ENCODE peak calls at places on chromosomes 13 and 19, in five cellular contexts. One of them, this sample, is unnamed.

GRCh38 chr13:98351636-98352035 is 174.6 kb upstream of the RNF113B start:
- DNase-seq in activated T-cell treated with anti-CD3 and anti-CD28 coated beads, Interleukin-2, amount 50 U/mL, for 72 hours: no peak
- DNase-seq in activated B cell treated with CpG ODN at 0.5 μM for 24 hours: no peak
- DNase-seq in Caco-2: no peak
- DNase-seq in myocyte: no peak
- DNase-seq in this sample: no peak

GRCh38 chr13:104953588-104953987 is 1581.9 kb downstream of the EFNB2 start:
- DNase-seq in Caco-2: no peak
- DNase-seq in activated B cell treated with CpG ODN at 0.5 μM for 24 hours: no peak
- DNase-seq in activated T-cell treated with anti-CD3 and anti-CD28 coated beads, Interleukin-2, amount 50 U/mL, for 72 hours: no peak
- DNase-seq in myocyte: no peak
- DNase-seq in this sample: no peak

GRCh38 chr19:3851254-3852176 is 17.3 kb downstream of the ZFR2 start:
- DNase-seq in myocyte: no peak
- DNase-seq in activated B cell treated with CpG ODN at 0.5 μM for 24 hours: no peak
- DNase-seq in Caco-2: no peak
- DNase-seq in activated T-cell treated with anti-CD3 and anti-CD28 coated beads, Interleukin-2, amount 50 U/mL, for 72 hours: no peak
- DNase-seq in this sample: no peak

GRCh38 chr19:17402982-17403855 is 2.2 kb downstream of the BST2 start:
- DNase-seq in activated B cell treated with CpG ODN at 0.5 μM for 24 hours: no peak
- DNase-seq in myocyte: no peak
- DNase-seq in Caco-2: no peak
- DNase-seq in activated T-cell treated with anti-CD3 and anti-CD28 coated beads, Interleukin-2, amount 50 U/mL, for 72 hours: peak
- DNase-seq in this sample: peak

GRCh38 chr13:111474136-111475002 is 153.9 kb downstream of the TEX29 start:
- DNase-seq in activated T-cell treated with anti-CD3 and anti-CD28 coated beads, Interleukin-2, amount 50 U/mL, for 72 hours: no peak
- DNase-seq in Caco-2: peak
- DNase-seq in activated B cell treated with CpG ODN at 0.5 μM for 24 hours: no peak
- DNase-seq in myocyte: peak
- DNase-seq in this sample: peak

GRCh38 chr13:45398862-45399261 is 19.3 kb downstream of the SLC25A30 start:
- DNase-seq in Caco-2: no peak
- DNase-seq in activated B cell treated with CpG ODN at 0.5 μM for 24 hours: no peak
- DNase-seq in activated T-cell treated with anti-CD3 and anti-CD28 coated beads, Interleukin-2, amount 50 U/mL, for 72 hours: peak
- DNase-seq in myocyte: no peak
- DNase-seq in this sample: no peak

GRCh38 chr19:30896551-30896950 is 452.7 kb downstream of the TSHZ3 start:
- DNase-seq in activated B cell treated with CpG ODN at 0.5 μM for 24 hours: no peak
- DNase-seq in Caco-2: no peak
- DNase-seq in myocyte: peak
- DNase-seq in activated T-cell treated with anti-CD3 and anti-CD28 coated beads, Interleukin-2, amount 50 U/mL, for 72 hours: no peak
- DNase-seq in this sample: no peak

GRCh38 chr19:46060012-46060411 is 19.2 kb upstream of the IGFL4 start:
- DNase-seq in Caco-2: no peak
- DNase-seq in activated T-cell treated with anti-CD3 and anti-CD28 coated beads, Interleukin-2, amount 50 U/mL, for 72 hours: no peak
- DNase-seq in myocyte: no peak
- DNase-seq in activated B cell treated with CpG ODN at 0.5 μM for 24 hours: no peak
- DNase-seq in this sample: no peak

GRCh38 chr13:90622547-90622946 is 724.9 kb upstream of the MIR17HG start:
- DNase-seq in Caco-2: no peak
- DNase-seq in activated B cell treated with CpG ODN at 0.5 μM for 24 hours: no peak
- DNase-seq in myocyte: no peak
- DNase-seq in activated T-cell treated with anti-CD3 and anti-CD28 coated beads, Interleukin-2, amount 50 U/mL, for 72 hours: no peak
- DNase-seq in this sample: no peak

GRCh38 chr19:50649433-50650391 is at the start of gene C19orf81:
- DNase-seq in activated T-cell treated with anti-CD3 and anti-CD28 coated beads, Interleukin-2, amount 50 U/mL, for 72 hours: no peak
- DNase-seq in activated B cell treated with CpG ODN at 0.5 μM for 24 hours: no peak
- DNase-seq in myocyte: no peak
- DNase-seq in Caco-2: peak
- DNase-seq in this sample: no peak

GRCh38 chr19:14072535-14073231 is at the start of gene MISP3:
- DNase-seq in activated T-cell treated with anti-CD3 and anti-CD28 coated beads, Interleukin-2, amount 50 U/mL, for 72 hours: peak
- DNase-seq in Caco-2: peak
- DNase-seq in myocyte: no peak
- DNase-seq in activated B cell treated with CpG ODN at 0.5 μM for 24 hours: peak
- DNase-seq in this sample: peak

GRCh38 chr13:93226623-93227279 is at the start of gene GPC6:
- DNase-seq in Caco-2: no peak
- DNase-seq in activated B cell treated with CpG ODN at 0.5 μM for 24 hours: no peak
- DNase-seq in myocyte: peak
- DNase-seq in activated T-cell treated with anti-CD3 and anti-CD28 coated beads, Interleukin-2, amount 50 U/mL, for 72 hours: no peak
- DNase-seq in this sample: no peak

GRCh38 chr19:13764101-13764807 is at the start of gene MRI1:
- DNase-seq in Caco-2: peak
- DNase-seq in activated B cell treated with CpG ODN at 0.5 μM for 24 hours: peak
- DNase-seq in myocyte: peak
- DNase-seq in activated T-cell treated with anti-CD3 and anti-CD28 coated beads, Interleukin-2, amount 50 U/mL, for 72 hours: peak
- DNase-seq in this sample: peak

GRCh38 chr19:49056101-49056901 is 1.2 kb downstream of the CGB7 start:
- DNase-seq in Caco-2: peak
- DNase-seq in myocyte: peak
- DNase-seq in activated T-cell treated with anti-CD3 and anti-CD28 coated beads, Interleukin-2, amount 50 U/mL, for 72 hours: peak
- DNase-seq in activated B cell treated with CpG ODN at 0.5 μM for 24 hours: peak
- DNase-seq in this sample: peak

GRCh38 chr19:49201042-49201441 is 43.5 kb downstream of the TRPM4 start:
- DNase-seq in activated T-cell treated with anti-CD3 and anti-CD28 coated beads, Interleukin-2, amount 50 U/mL, for 72 hours: no peak
- DNase-seq in myocyte: no peak
- DNase-seq in activated B cell treated with CpG ODN at 0.5 μM for 24 hours: no peak
- DNase-seq in Caco-2: no peak
- DNase-seq in this sample: no peak

GRCh38 chr13:46855166-46855565 is 41.7 kb downstream of the HTR2A start:
- DNase-seq in activated T-cell treated with anti-CD3 and anti-CD28 coated beads, Interleukin-2, amount 50 U/mL, for 72 hours: no peak
- DNase-seq in activated B cell treated with CpG ODN at 0.5 μM for 24 hours: no peak
- DNase-seq in Caco-2: no peak
- DNase-seq in myocyte: no peak
- DNase-seq in this sample: no peak

GRCh38 chr19:49133621-49134454 is 14.5 kb downstream of the PPFIA3 start:
- DNase-seq in myocyte: no peak
- DNase-seq in activated B cell treated with CpG ODN at 0.5 μM for 24 hours: no peak
- DNase-seq in Caco-2: no peak
- DNase-seq in activated T-cell treated with anti-CD3 and anti-CD28 coated beads, Interleukin-2, amount 50 U/mL, for 72 hours: peak
- DNase-seq in this sample: no peak

GRCh38 chr13:33310245-33311038 is 24.9 kb upstream of the STARD13 start:
- DNase-seq in myocyte: no peak
- DNase-seq in Caco-2: no peak
- DNase-seq in activated B cell treated with CpG ODN at 0.5 μM for 24 hours: no peak
- DNase-seq in activated T-cell treated with anti-CD3 and anti-CD28 coated beads, Interleukin-2, amount 50 U/mL, for 72 hours: no peak
- DNase-seq in this sample: no peak

GRCh38 chr13:113407103-113407530 is 43.2 kb upstream of the GRTP1 start:
- DNase-seq in activated B cell treated with CpG ODN at 0.5 μM for 24 hours: no peak
- DNase-seq in myocyte: no peak
- DNase-seq in Caco-2: no peak
- DNase-seq in activated T-cell treated with anti-CD3 and anti-CD28 coated beads, Interleukin-2, amount 50 U/mL, for 72 hours: no peak
- DNase-seq in this sample: no peak

GRCh38 chr13:32300406-32300805 is 14.8 kb downstream of the ZAR1L start:
- DNase-seq in myocyte: no peak
- DNase-seq in activated T-cell treated with anti-CD3 and anti-CD28 coated beads, Interleukin-2, amount 50 U/mL, for 72 hours: no peak
- DNase-seq in Caco-2: no peak
- DNase-seq in activated B cell treated with CpG ODN at 0.5 μM for 24 hours: no peak
- DNase-seq in this sample: no peak

GRCh38 chr19:13417054-13417453 is 89.2 kb downstream of the CACNA1A start:
- DNase-seq in activated B cell treated with CpG ODN at 0.5 μM for 24 hours: no peak
- DNase-seq in myocyte: no peak
- DNase-seq in Caco-2: no peak
- DNase-seq in activated T-cell treated with anti-CD3 and anti-CD28 coated beads, Interleukin-2, amount 50 U/mL, for 72 hours: no peak
- DNase-seq in this sample: no peak

GRCh38 chr19:55683449-55684261 is 8.6 kb downstream of the EPN1 start:
- DNase-seq in myocyte: no peak
- DNase-seq in activated T-cell treated with anti-CD3 and anti-CD28 coated beads, Interleukin-2, amount 50 U/mL, for 72 hours: no peak
- DNase-seq in activated B cell treated with CpG ODN at 0.5 μM for 24 hours: no peak
- DNase-seq in Caco-2: peak
- DNase-seq in this sample: no peak

GRCh38 chr19:46446021-46446420 is 17.3 kb upstream of the PNMA8C start:
- DNase-seq in Caco-2: no peak
- DNase-seq in activated T-cell treated with anti-CD3 and anti-CD28 coated beads, Interleukin-2, amount 50 U/mL, for 72 hours: no peak
- DNase-seq in myocyte: no peak
- DNase-seq in activated B cell treated with CpG ODN at 0.5 μM for 24 hours: no peak
- DNase-seq in this sample: no peak

GRCh38 chr19:34851277-34851804 is 75.4 kb upstream of the ZNF30 start:
- DNase-seq in Caco-2: peak
- DNase-seq in myocyte: no peak
- DNase-seq in activated T-cell treated with anti-CD3 and anti-CD28 coated beads, Interleukin-2, amount 50 U/mL, for 72 hours: no peak
- DNase-seq in activated B cell treated with CpG ODN at 0.5 μM for 24 hours: no peak
- DNase-seq in this sample: no peak

GRCh38 chr13:100513987-100514670 is 74.5 kb downstream of the GGACT start:
- DNase-seq in Caco-2: no peak
- DNase-seq in myocyte: no peak
- DNase-seq in activated T-cell treated with anti-CD3 and anti-CD28 coated beads, Interleukin-2, amount 50 U/mL, for 72 hours: no peak
- DNase-seq in activated B cell treated with CpG ODN at 0.5 μM for 24 hours: no peak
- DNase-seq in this sample: no peak

GRCh38 chr19:42069619-42070293 is at the start of gene GRIK5:
- DNase-seq in activated B cell treated with CpG ODN at 0.5 μM for 24 hours: no peak
- DNase-seq in myocyte: no peak
- DNase-seq in activated T-cell treated with anti-CD3 and anti-CD28 coated beads, Interleukin-2, amount 50 U/mL, for 72 hours: no peak
- DNase-seq in Caco-2: no peak
- DNase-seq in this sample: no peak

GRCh38 chr13:33610471-33611015 is 207.4 kb upstream of the RFC3 start:
- DNase-seq in myocyte: peak
- DNase-seq in Caco-2: no peak
- DNase-seq in activated T-cell treated with anti-CD3 and anti-CD28 coated beads, Interleukin-2, amount 50 U/mL, for 72 hours: peak
- DNase-seq in activated B cell treated with CpG ODN at 0.5 μM for 24 hours: no peak
- DNase-seq in this sample: peak

GRCh38 chr19:4367781-4368127 is 24.4 kb downstream of the MPND start:
- DNase-seq in activated T-cell treated with anti-CD3 and anti-CD28 coated beads, Interleukin-2, amount 50 U/mL, for 72 hours: no peak
- DNase-seq in activated B cell treated with CpG ODN at 0.5 μM for 24 hours: no peak
- DNase-seq in myocyte: peak
- DNase-seq in Caco-2: no peak
- DNase-seq in this sample: no peak

GRCh38 chr13:31699650-31700049 is 39.7 kb upstream of the RXFP2 start:
- DNase-seq in Caco-2: peak
- DNase-seq in activated T-cell treated with anti-CD3 and anti-CD28 coated beads, Interleukin-2, amount 50 U/mL, for 72 hours: no peak
- DNase-seq in activated B cell treated with CpG ODN at 0.5 μM for 24 hours: no peak
- DNase-seq in myocyte: no peak
- DNase-seq in this sample: no peak

GRCh38 chr19:5036733-5037681 is 68.1 kb downstream of the KDM4B start:
- DNase-seq in myocyte: peak
- DNase-seq in activated T-cell treated with anti-CD3 and anti-CD28 coated beads, Interleukin-2, amount 50 U/mL, for 72 hours: no peak
- DNase-seq in activated B cell treated with CpG ODN at 0.5 μM for 24 hours: no peak
- DNase-seq in Caco-2: no peak
- DNase-seq in this sample: no peak

GRCh38 chr19:32199501-32200040 is 145.8 kb upstream of the ZNF507 start:
- DNase-seq in activated B cell treated with CpG ODN at 0.5 μM for 24 hours: no peak
- DNase-seq in activated T-cell treated with anti-CD3 and anti-CD28 coated beads, Interleukin-2, amount 50 U/mL, for 72 hours: no peak
- DNase-seq in Caco-2: no peak
- DNase-seq in myocyte: no peak
- DNase-seq in this sample: no peak

This sample was measured in HuH-7.5.